ENCODE peak calls at places on chromosomes 2 and 18, in five cellular contexts. One of them, this sample, is unnamed.
A peak's percentile ranks its signal among the peaks of the same experiment; 100 is the strongest.

GRCh38 chr18:58605027-58606020 is 23.6 kb downstream of the ALPK2 start:
- DNase-seq in fibroblast of lung: peak; percentile 96
- DNase-seq in Peyer's patch: no peak
- DNase-seq in SK-N-SH: no peak
- DNase-seq in psoas muscle: no peak
- DNase-seq in this sample: peak; percentile 94

GRCh38 chr2:22800422-22800821 is 584.6 kb upstream of the KLHL29 start:
- DNase-seq in Peyer's patch: no peak
- DNase-seq in fibroblast of lung: no peak
- DNase-seq in psoas muscle: no peak
- DNase-seq in SK-N-SH: no peak
- DNase-seq in this sample: no peak

GRCh38 chr2:194002699-194003368 is 1654.2 kb upstream of the SLC39A10 start:
- DNase-seq in fibroblast of lung: no peak
- DNase-seq in psoas muscle: no peak
- DNase-seq in SK-N-SH: no peak
- DNase-seq in Peyer's patch: no peak
- DNase-seq in this sample: no peak

GRCh38 chr2:216426938-216427337 is 14.7 kb downstream of the SMARCAL1 start:
- DNase-seq in SK-N-SH: no peak
- DNase-seq in Peyer's patch: no peak
- DNase-seq in fibroblast of lung: peak; percentile 82
- DNase-seq in psoas muscle: no peak
- DNase-seq in this sample: peak; percentile 52

GRCh38 chr18:53971331-53971730 is 253.1 kb downstream of the MBD2 start:
- DNase-seq in Peyer's patch: no peak
- DNase-seq in SK-N-SH: no peak
- DNase-seq in fibroblast of lung: peak; percentile 25
- DNase-seq in psoas muscle: no peak
- DNase-seq in this sample: peak; percentile 1

GRCh38 chr2:54083440-54083839 is 32.0 kb upstream of the ACYP2 start:
- DNase-seq in psoas muscle: no peak
- DNase-seq in fibroblast of lung: peak; percentile 40
- DNase-seq in SK-N-SH: no peak
- DNase-seq in Peyer's patch: no peak
- DNase-seq in this sample: peak; percentile 48

GRCh38 chr2:10868465-10869314 is 43.0 kb upstream of the KCNF1 start:
- DNase-seq in psoas muscle: peak; percentile 79
- DNase-seq in Peyer's patch: no peak
- DNase-seq in SK-N-SH: peak; percentile 75
- DNase-seq in fibroblast of lung: peak; percentile 73
- DNase-seq in this sample: no peak

GRCh38 chr2:47070920-47071824 is 83.9 kb downstream of the STPG4 start:
- DNase-seq in psoas muscle: peak; percentile 86
- DNase-seq in fibroblast of lung: peak; percentile 97
- DNase-seq in Peyer's patch: no peak
- DNase-seq in SK-N-SH: no peak
- DNase-seq in this sample: peak; percentile 93

GRCh38 chr2:165586019-165586418 is 116.5 kb downstream of the CSRNP3 start:
- DNase-seq in fibroblast of lung: no peak
- DNase-seq in SK-N-SH: no peak
- DNase-seq in Peyer's patch: no peak
- DNase-seq in psoas muscle: no peak
- DNase-seq in this sample: no peak

GRCh38 chr2:2646312-2647051 is 315.4 kb upstream of the MYT1L start:
- DNase-seq in SK-N-SH: peak; percentile 17
- DNase-seq in psoas muscle: no peak
- DNase-seq in Peyer's patch: no peak
- DNase-seq in fibroblast of lung: no peak
- DNase-seq in this sample: no peak

GRCh38 chr2:239881561-239882320 is 143.4 kb downstream of the NDUFA10 start:
- DNase-seq in fibroblast of lung: peak; percentile 43
- DNase-seq in psoas muscle: no peak
- DNase-seq in SK-N-SH: peak; percentile 58
- DNase-seq in Peyer's patch: no peak
- DNase-seq in this sample: peak; percentile 52

GRCh38 chr2:46174559-46175170 is 122.5 kb upstream of the EPAS1 start:
- DNase-seq in SK-N-SH: no peak
- DNase-seq in Peyer's patch: no peak
- DNase-seq in psoas muscle: no peak
- DNase-seq in fibroblast of lung: no peak
- DNase-seq in this sample: no peak

GRCh38 chr18:74281639-74282358 is 10.0 kb downstream of the CYB5A start:
- DNase-seq in psoas muscle: no peak
- DNase-seq in fibroblast of lung: no peak
- DNase-seq in SK-N-SH: no peak
- DNase-seq in Peyer's patch: no peak
- DNase-seq in this sample: no peak

GRCh38 chr2:215657844-215658243 is 222.0 kb upstream of the FN1 start:
- DNase-seq in psoas muscle: no peak
- DNase-seq in Peyer's patch: no peak
- DNase-seq in SK-N-SH: no peak
- DNase-seq in fibroblast of lung: peak; percentile 99
- DNase-seq in this sample: peak; percentile 97

GRCh38 chr2:62529758-62530157 is 23.8 kb upstream of the TMEM17 start:
- DNase-seq in Peyer's patch: no peak
- DNase-seq in SK-N-SH: no peak
- DNase-seq in fibroblast of lung: no peak
- DNase-seq in psoas muscle: no peak
- DNase-seq in this sample: no peak

GRCh38 chr18:74609535-74609934 is 11.9 kb downstream of the ZNF407 start:
- DNase-seq in SK-N-SH: no peak
- DNase-seq in fibroblast of lung: peak; percentile 71
- DNase-seq in psoas muscle: no peak
- DNase-seq in Peyer's patch: no peak
- DNase-seq in this sample: peak; percentile 72

GRCh38 chr2:223536546-223536945 is 65.6 kb downstream of the SCG2 start:
- DNase-seq in psoas muscle: no peak
- DNase-seq in Peyer's patch: no peak
- DNase-seq in SK-N-SH: no peak
- DNase-seq in fibroblast of lung: peak; percentile 74
- DNase-seq in this sample: no peak

GRCh38 chr2:172662099-172662498 is 73.5 kb upstream of the RAPGEF4 start:
- DNase-seq in SK-N-SH: no peak
- DNase-seq in Peyer's patch: no peak
- DNase-seq in fibroblast of lung: no peak
- DNase-seq in psoas muscle: no peak
- DNase-seq in this sample: peak; percentile 46

GRCh38 chr2:35116151-35116550 is 1239.4 kb upstream of the CRIM1 start:
- DNase-seq in Peyer's patch: no peak
- DNase-seq in fibroblast of lung: no peak
- DNase-seq in SK-N-SH: no peak
- DNase-seq in psoas muscle: no peak
- DNase-seq in this sample: no peak

GRCh38 chr2:231181848-231182247 is 16.6 kb upstream of the ARMC9 start:
- DNase-seq in fibroblast of lung: peak; percentile 48
- DNase-seq in SK-N-SH: no peak
- DNase-seq in psoas muscle: peak; percentile 90
- DNase-seq in Peyer's patch: no peak
- DNase-seq in this sample: peak; percentile 60

GRCh38 chr2:33217431-33217830 is 259.0 kb upstream of the RASGRP3 start:
- DNase-seq in SK-N-SH: no peak
- DNase-seq in Peyer's patch: no peak
- DNase-seq in fibroblast of lung: no peak
- DNase-seq in psoas muscle: no peak
- DNase-seq in this sample: no peak

GRCh38 chr2:95208101-95208500 is 780 bp downstream of the ZNF892 start:
- DNase-seq in Peyer's patch: no peak
- DNase-seq in psoas muscle: no peak
- DNase-seq in fibroblast of lung: peak; percentile 50
- DNase-seq in SK-N-SH: no peak
- DNase-seq in this sample: peak; percentile 19

GRCh38 chr2:130795431-130795830 is 40.1 kb downstream of the AMER3 start:
- DNase-seq in SK-N-SH: no peak
- DNase-seq in Peyer's patch: no peak
- DNase-seq in psoas muscle: no peak
- DNase-seq in fibroblast of lung: no peak
- DNase-seq in this sample: no peak

GRCh38 chr2:206259615-206260426 is 14.6 kb upstream of the ZDBF2 start:
- DNase-seq in Peyer's patch: no peak
- DNase-seq in psoas muscle: no peak
- DNase-seq in fibroblast of lung: no peak
- DNase-seq in SK-N-SH: no peak
- DNase-seq in this sample: no peak

GRCh38 chr18:46950064-46950656 is 32.8 kb downstream of the KATNAL2 start:
- DNase-seq in Peyer's patch: no peak
- DNase-seq in psoas muscle: no peak
- DNase-seq in SK-N-SH: peak; percentile 55
- DNase-seq in fibroblast of lung: no peak
- DNase-seq in this sample: peak; percentile 50

GRCh38 chr2:225275443-225275842 is 124.1 kb upstream of the NYAP2 start:
- DNase-seq in psoas muscle: no peak
- DNase-seq in Peyer's patch: no peak
- DNase-seq in SK-N-SH: no peak
- DNase-seq in fibroblast of lung: no peak
- DNase-seq in this sample: no peak

GRCh38 chr2:42523341-42523740 is 29.6 kb upstream of the KCNG3 start:
- DNase-seq in SK-N-SH: no peak
- DNase-seq in fibroblast of lung: no peak
- DNase-seq in Peyer's patch: no peak
- DNase-seq in psoas muscle: no peak
- DNase-seq in this sample: peak; percentile 25

GRCh38 chr2:205571300-205571858 is 110.9 kb upstream of the NRP2 start:
- DNase-seq in Peyer's patch: no peak
- DNase-seq in SK-N-SH: no peak
- DNase-seq in fibroblast of lung: no peak
- DNase-seq in psoas muscle: no peak
- DNase-seq in this sample: no peak

GRCh38 chr2:97844311-97844859 is 131.0 kb downstream of the ZAP70 start:
- DNase-seq in Peyer's patch: no peak
- DNase-seq in psoas muscle: no peak
- DNase-seq in fibroblast of lung: no peak
- DNase-seq in SK-N-SH: peak; percentile 46
- DNase-seq in this sample: no peak

GRCh38 chr2:175585531-175585930 is 404.0 kb upstream of the ATP5MC3 start:
- DNase-seq in fibroblast of lung: no peak
- DNase-seq in psoas muscle: no peak
- DNase-seq in Peyer's patch: no peak
- DNase-seq in SK-N-SH: no peak
- DNase-seq in this sample: no peak

GRCh38 chr18:10454800-10455550 is 540 bp downstream of the APCDD1 start:
- DNase-seq in fibroblast of lung: no peak
- DNase-seq in psoas muscle: no peak
- DNase-seq in Peyer's patch: no peak
- DNase-seq in SK-N-SH: no peak
- DNase-seq in this sample: no peak

GRCh38 chr2:105610444-105611327 is 134.0 kb upstream of the NCK2 start:
- DNase-seq in SK-N-SH: no peak
- DNase-seq in fibroblast of lung: no peak
- DNase-seq in psoas muscle: no peak
- DNase-seq in Peyer's patch: no peak
- DNase-seq in this sample: no peak

GRCh38 chr18:2513616-2514015 is 57.7 kb downstream of the METTL4 start:
- DNase-seq in fibroblast of lung: peak; percentile 27
- DNase-seq in psoas muscle: no peak
- DNase-seq in SK-N-SH: no peak
- DNase-seq in Peyer's patch: no peak
- DNase-seq in this sample: peak; percentile 87

GRCh38 chr18:35619468-35619867 is 37.9 kb downstream of the GALNT1 start:
- DNase-seq in psoas muscle: no peak
- DNase-seq in fibroblast of lung: peak; percentile 45
- DNase-seq in SK-N-SH: no peak
- DNase-seq in Peyer's patch: no peak
- DNase-seq in this sample: no peak

DNA sequence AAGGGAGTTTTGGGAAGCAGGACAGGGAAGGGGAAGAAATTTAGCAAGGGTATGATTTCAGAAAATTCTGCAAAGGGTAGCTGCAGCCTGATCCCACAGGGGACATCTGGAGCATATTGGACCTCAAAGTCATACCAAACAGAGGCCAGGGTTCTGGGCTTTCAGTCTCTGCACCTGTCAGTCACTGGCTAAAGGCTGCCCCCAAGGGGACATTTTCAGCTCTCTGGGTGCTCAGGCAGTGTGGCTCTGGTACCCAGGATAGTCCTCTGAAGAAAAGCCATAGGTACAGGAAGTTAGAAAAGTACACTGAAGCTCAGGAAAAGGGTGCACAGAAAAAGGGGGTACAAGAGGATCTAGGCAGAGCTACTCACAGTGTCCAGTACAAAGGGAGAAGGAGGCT is 149.2 kb downstream of the INSIG2 start:
- DNase-seq in fibroblast of lung: no peak
- DNase-seq in SK-N-SH: no peak
- DNase-seq in psoas muscle: no peak
- DNase-seq in Peyer's patch: no peak
- DNase-seq in this sample: no peak
- TF ChIP-seq CTCF in fibroblast of lung: no peak
- TF ChIP-seq CTCF in SK-N-SH: no peak
- TF ChIP-seq CTCF in psoas muscle: no peak
- TF ChIP-seq CTCF in Peyer's patch: no peak
- TF ChIP-seq CTCF in this sample: no peak

GRCh38 chr2:118088051-118089014 is at the start of gene INSIG2:
- DNase-seq in Peyer's patch: peak; percentile 97
- DNase-seq in psoas muscle: peak; percentile 96
- DNase-seq in fibroblast of lung: peak; percentile 96
- DNase-seq in SK-N-SH: peak; percentile 90
- DNase-seq in this sample: peak; percentile 98
- TF ChIP-seq CTCF in Peyer's patch: no peak
- TF ChIP-seq CTCF in psoas muscle: no peak
- TF ChIP-seq CTCF in fibroblast of lung: no peak
- TF ChIP-seq CTCF in SK-N-SH: no peak
- TF ChIP-seq CTCF in this sample: peak; percentile 27

GRCh38 chr18:76459687-76460350 is 35.2 kb downstream of the ZNF516 start:
- DNase-seq in psoas muscle: peak; percentile 77
- DNase-seq in SK-N-SH: no peak
- DNase-seq in Peyer's patch: no peak
- DNase-seq in fibroblast of lung: peak; percentile 100
- DNase-seq in this sample: peak; percentile 98
- TF ChIP-seq CTCF in psoas muscle: no peak
- TF ChIP-seq CTCF in SK-N-SH: peak; percentile 10
- TF ChIP-seq CTCF in Peyer's patch: no peak
- TF ChIP-seq CTCF in fibroblast of lung: no peak
- TF ChIP-seq CTCF in this sample: peak; percentile 17

GRCh38 chr2:39583781-39584180 is 81.9 kb upstream of the TMEM178A start:
- DNase-seq in SK-N-SH: no peak
- DNase-seq in psoas muscle: no peak
- DNase-seq in Peyer's patch: no peak
- DNase-seq in fibroblast of lung: peak; percentile 56
- DNase-seq in this sample: no peak

GRCh38 chr2:39581866-39582265 is 83.9 kb upstream of the TMEM178A start:
- DNase-seq in SK-N-SH: no peak
- DNase-seq in psoas muscle: no peak
- DNase-seq in Peyer's patch: no peak
- DNase-seq in fibroblast of lung: no peak
- DNase-seq in this sample: no peak

GRCh38 chr2:39584283-39584972 is 81.3 kb upstream of the TMEM178A start:
- DNase-seq in psoas muscle: no peak
- DNase-seq in fibroblast of lung: peak; percentile 87
- DNase-seq in SK-N-SH: no peak
- DNase-seq in Peyer's patch: no peak
- DNase-seq in this sample: peak; percentile 75

GRCh38 chr2:39587641-39588040 is 78.1 kb upstream of the TMEM178A start:
- DNase-seq in psoas muscle: no peak
- DNase-seq in SK-N-SH: no peak
- DNase-seq in fibroblast of lung: no peak
- DNase-seq in Peyer's patch: no peak
- DNase-seq in this sample: no peak

GRCh38 chr2:39587168-39587567 is 78.5 kb upstream of the TMEM178A start:
- DNase-seq in Peyer's patch: no peak
- DNase-seq in fibroblast of lung: no peak
- DNase-seq in SK-N-SH: no peak
- DNase-seq in psoas muscle: no peak
- DNase-seq in this sample: no peak
- TF ChIP-seq CTCF in Peyer's patch: no peak
- TF ChIP-seq CTCF in fibroblast of lung: no peak
- TF ChIP-seq CTCF in SK-N-SH: no peak
- TF ChIP-seq CTCF in psoas muscle: no peak
- TF ChIP-seq CTCF in this sample: no peak

This sample was measured in choroid plexus epithelial cell.